ENCODE peak calls at places on chromosomes 11 and 22, in four cellular contexts. T, X, O and Q are unnamed samples.

GRCh38 chr11:130729678-130730300 is 186.5 kb downstream of the SNX19 start:
- DNase-seq in O (no peak), X (no peak), T (no peak), Q (no peak)

GRCh38 chr22:26894766-26895485 is 237.5 kb downstream of the MIAT start:
- DNase-seq in T (peak; percentile 37), X (peak; percentile 4), O (no peak), Q (no peak)

GRCh38 chr11:120217941-120218694 is 7.3 kb downstream of the OAF start:
- DNase-seq in O (no peak), T (peak; percentile 81), X (no peak), Q (peak; percentile 66)

GRCh38 chr11:111001091-111001430 is 244.5 kb upstream of the POU2AF2 start:
- DNase-seq in T (no peak), O (no peak), X (no peak), Q (no peak)

GRCh38 chr11:65112551-65113360 is 1.1 kb downstream of the TM7SF2 start:
- DNase-seq in T (peak; percentile 41), X (no peak), O (peak; percentile 83), Q (peak; percentile 75)

GRCh38 chr11:59174664-59175033 is 2.7 kb downstream of the DTX4 start:
- DNase-seq in X (no peak), O (no peak), T (peak; percentile 68), Q (peak; percentile 43)

GRCh38 chr22:41825376-41825775 is 7.5 kb upstream of the SREBF2 start:
- DNase-seq in T (no peak), X (no peak), O (no peak), Q (no peak)

GRCh38 chr11:85826096-85826855 is 15.3 kb upstream of the SYTL2 start:
- DNase-seq in X (no peak), O (no peak), T (no peak), Q (no peak)

GRCh38 chr22:37051629-37052385 is at the start of gene KCTD17:
- DNase-seq in T (no peak), X (peak; percentile 24), O (peak; percentile 80), Q (peak; percentile 70)

GRCh38 chr11:69867076-69868002 is 48.1 kb upstream of the FGF3 start:
- DNase-seq in T (no peak), O (no peak), X (no peak), Q (no peak)

GRCh38 chr22:46124383-46125144 is 25.8 kb upstream of the PPARA start:
- DNase-seq in X (no peak), T (no peak), O (no peak), Q (no peak)

GRCh38 chr11:105611414-105611813 is 1.5 kb downstream of the GRIA4 start:
- DNase-seq in O (no peak), T (no peak), X (no peak), Q (no peak)

GRCh38 chr11:57087966-57088365 is 93.8 kb upstream of the LRRC55 start:
- DNase-seq in X (no peak), T (no peak), O (no peak), Q (no peak)

GRCh38 chr22:28129319-28129962 is 210.4 kb upstream of the PITPNB start:
- DNase-seq in O (no peak), X (no peak), T (no peak), Q (no peak)

GRCh38 chr11:124536520-124536919 is 6.9 kb downstream of the OR8B12 start:
- DNase-seq in X (peak; percentile 32), O (no peak), T (peak; percentile 69), Q (no peak)

GRCh38 chr11:95138448-95138847 is 48.8 kb downstream of the ENDOD1 start:
- DNase-seq in O (no peak), X (no peak), T (no peak), Q (no peak)

GRCh38 chr11:107591446-107592236 is 694 bp downstream of the ELMOD1 start:
- DNase-seq in X (no peak), T (no peak), O (no peak), Q (no peak)

GRCh38 chr11:76790251-76790650 is 7.1 kb downstream of the TSKU start:
- DNase-seq in T (no peak), X (no peak), O (peak; percentile 55), Q (no peak)

DNA sequence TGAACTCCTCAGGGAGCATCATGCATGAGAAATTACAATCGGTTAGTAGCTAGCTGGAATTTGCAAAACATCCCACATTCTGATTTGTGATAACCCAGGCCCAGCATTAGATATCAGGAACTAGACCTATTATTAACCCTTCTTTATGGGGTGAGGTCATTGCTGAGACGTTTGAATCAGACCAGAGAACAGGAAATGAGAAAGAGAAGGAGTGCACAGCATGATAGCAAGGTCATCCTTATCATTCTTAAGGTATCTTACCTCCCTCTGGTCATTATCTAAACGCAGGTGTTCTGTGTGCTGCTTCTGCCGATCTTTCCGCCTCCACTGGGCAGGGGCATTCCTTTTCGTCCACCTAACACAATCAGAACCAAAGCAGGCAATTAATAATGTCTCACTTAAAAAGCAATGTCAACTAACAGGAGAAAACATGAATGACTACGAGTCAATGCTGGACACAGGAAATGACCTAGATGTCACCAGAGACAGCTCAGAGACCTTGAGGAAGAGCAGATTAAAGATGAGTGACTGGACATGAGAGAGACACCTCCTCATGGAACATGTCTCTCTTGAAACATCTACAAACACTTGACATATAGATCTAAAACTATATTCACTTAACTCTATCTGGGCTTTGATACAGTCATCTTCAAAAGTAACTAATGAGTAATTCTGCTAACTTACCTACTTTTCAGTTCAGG is 78.3 kb upstream of the SCUBE2 start:
- DNase-seq in T (no peak), O (no peak), X (no peak), Q (no peak)
- H3K27ac ChIP-seq in T (no peak overlapping the region), O (no peak overlapping the region), X (no peak overlapping the region), Q (no peak overlapping the region)

DNA sequence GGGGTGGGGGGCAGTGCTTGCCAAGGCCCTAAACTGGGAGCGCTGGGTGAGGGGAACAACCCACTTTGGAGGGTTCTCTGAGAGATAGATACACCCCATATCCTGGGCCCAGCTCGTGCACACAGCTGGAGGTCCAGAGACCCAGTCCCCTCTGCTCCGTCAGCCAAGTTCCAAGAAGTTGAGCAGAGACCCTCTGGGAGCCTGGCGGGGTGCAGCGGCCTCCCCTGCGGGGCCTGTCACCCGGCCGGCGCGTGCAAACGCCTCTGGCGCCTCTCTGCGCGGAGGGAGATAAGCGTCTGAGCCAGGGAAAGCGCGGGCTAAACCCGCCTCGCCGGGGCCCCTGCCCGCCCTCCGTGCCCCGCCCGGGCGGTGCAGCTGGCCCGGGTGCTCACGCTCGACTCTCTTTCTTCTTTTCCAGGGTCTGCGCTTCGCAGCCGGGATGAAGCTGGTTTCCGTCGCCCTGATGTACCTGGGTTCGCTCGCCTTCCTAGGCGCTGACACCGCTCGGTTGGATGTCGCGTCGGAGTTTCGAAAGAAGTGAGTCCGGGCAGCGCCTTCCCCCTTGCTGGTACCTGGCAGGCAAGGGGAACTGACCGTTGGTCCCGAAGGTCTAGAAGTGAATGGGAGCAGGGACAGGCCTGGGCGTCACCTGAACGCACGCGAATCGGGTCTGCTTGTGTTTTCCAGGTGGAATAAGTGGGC is 540 bp downstream of the ADM start:
- DNase-seq in O (peak; percentile 75), X (no peak), T (peak; percentile 33), Q (peak; percentile 49)
- TF ChIP-seq POLR2AphosphoS5 in O (no peak), X (no peak), T (no peak), Q (no peak)

GRCh38 chr22:21963790-21964211 is 11.2 kb upstream of the PPM1F start:
- DNase-seq in X (no peak), T (no peak), O (no peak), Q (no peak)
- H3K36me3 ChIP-seq in X (peaks cover 40% of the 10 kb centered on the region), T (peaks cover 22% of the 10 kb centered on the region), O (peaks cover 62% of the 10 kb centered on the region), Q (peaks cover 61% of the 10 kb centered on the region)

DNA sequence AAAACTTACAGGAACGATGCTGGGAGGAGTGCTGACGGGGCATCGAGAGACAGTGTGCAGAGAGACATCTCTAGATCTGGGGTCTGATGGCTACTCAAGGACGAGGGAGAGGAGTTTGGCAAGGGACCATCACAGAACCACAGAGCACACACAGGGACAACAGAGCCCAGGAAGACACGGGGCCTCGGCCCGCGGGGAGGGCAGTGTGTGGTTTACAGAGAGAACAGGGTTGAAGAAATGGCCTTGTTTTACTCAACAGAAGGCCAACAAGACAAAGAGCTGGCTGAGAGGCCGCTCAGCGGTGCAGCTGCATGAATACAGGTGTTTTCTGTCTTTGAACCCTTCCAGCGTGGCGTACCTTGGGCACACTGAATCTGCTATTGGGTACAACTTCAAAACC is 20.5 kb upstream of the BID start:
- DNase-seq in T (no peak), O (no peak), X (no peak), Q (no peak)
- H3K27ac ChIP-seq in T (no peak overlapping the region), O (no peak overlapping the region), X (no peak overlapping the region), Q (no peak overlapping the region)

GRCh38 chr11:123221074-123221473 is 26.0 kb upstream of the CLMP start:
- DNase-seq in X (no peak), T (no peak), O (peak; percentile 81), Q (no peak)
- TF ChIP-seq POLR2AphosphoS5 in X (no peak), T (no peak), O (peak; percentile 60), Q (no peak)

DNA sequence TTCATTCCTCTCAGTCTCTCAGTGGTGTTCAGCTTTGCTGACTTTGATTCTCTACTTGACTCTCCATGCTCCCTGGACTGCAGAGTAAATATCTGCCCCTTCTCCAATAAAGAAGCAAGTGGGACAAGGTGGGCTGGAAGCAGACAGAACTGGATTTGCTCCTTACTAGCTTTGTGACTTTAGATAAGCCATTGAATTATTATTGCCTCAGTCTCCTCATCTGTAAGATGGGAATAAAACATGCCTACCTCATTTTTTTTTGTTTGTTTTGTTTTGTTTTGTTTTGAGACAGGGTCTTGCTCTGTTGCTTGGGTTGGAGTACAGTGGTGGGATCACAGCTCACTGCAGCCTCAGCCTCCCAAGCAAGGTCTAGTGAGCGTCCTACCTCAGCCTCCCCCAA is 44.6 kb downstream of the WT1 start:
- DNase-seq in O (no peak), T (no peak), X (no peak), Q (no peak)
- H3K36me3 ChIP-seq in O (no peaks in the 10 kb centered on the region), T (no peaks in the 10 kb centered on the region), X (no peaks in the 10 kb centered on the region), Q (no peaks in the 10 kb centered on the region)

GRCh38 chr22:39457546-39458442 is 982 bp downstream of the MGAT3 start:
- DNase-seq in O (no peak), X (no peak), T (no peak), Q (no peak)
- H3K27ac ChIP-seq in O (peak overlapping the region; percentile 13), X (no peak overlapping the region), T (no peak overlapping the region), Q (peak overlapping the region; percentile 33)

GRCh38 chr11:48007677-48008076 is 27.3 kb downstream of the PTPRJ start:
- DNase-seq in O (no peak), T (no peak), X (no peak), Q (no peak)
- TF ChIP-seq POLR2AphosphoS5 in O (no peak), T (no peak), X (no peak), Q (no peak)